ENCODE peak calls at places on chromosomes 1 and 21, in six cellular contexts. V is stomach; K is GM19239; H is colonic mucosa; J is activated naive CD4-positive, alpha-beta T cell; S is progenitor cell of endocrine pancreas. I is an unnamed sample.
A peak's percentile ranks its signal among the peaks of the same experiment; 100 is the strongest.

GRCh38 chr1:160621633-160622413 is 25.0 kb downstream of the SLAMF1 start:
- DNase-seq in V (no peak), K (no peak), H (no peak), J (no peak), S (no peak), I (no peak)

GRCh38 chr1:8211620-8212442 is 106.1 kb upstream of the SLC45A1 start:
- DNase-seq in V (peak; percentile 37), K (no peak), H (no peak), J (no peak), S (no peak), I (peak; percentile 53)

GRCh38 chr1:234933475-234933874 is 195.2 kb downstream of the TOMM20 start:
- DNase-seq in V (peak; percentile 61), K (no peak), H (peak; percentile 29), J (no peak), S (no peak), I (peak; percentile 50)

GRCh38 chr1:116318897-116319296 is 54.1 kb upstream of the ATP1A1 start:
- DNase-seq in V (no peak), K (no peak), H (no peak), J (no peak), S (no peak), I (no peak)

GRCh38 chr1:93779540-93780121 is 98.0 kb upstream of the BCAR3 start:
- DNase-seq in V (no peak), K (no peak), H (no peak), J (no peak), S (no peak), I (no peak)

GRCh38 chr1:176515310-176515709 is 52.3 kb downstream of the PAPPA2 start:
- DNase-seq in V (no peak), K (no peak), H (no peak), J (no peak), S (no peak), I (no peak)

GRCh38 chr1:42282867-42283583 is 52.0 kb downstream of the FOXJ3 start:
- DNase-seq in V (no peak), K (no peak), H (no peak), J (no peak), S (no peak), I (no peak)

GRCh38 chr1:224623743-224624333 is 7.7 kb downstream of the CNIH3 start:
- DNase-seq in V (peak; percentile 39), K (peak; percentile 36), H (peak; percentile 30), J (no peak), S (no peak), I (peak; percentile 57)

GRCh38 chr1:153774780-153775431 is at the start of gene SLC27A3:
- DNase-seq in V (peak; percentile 73), K (no peak), H (peak; percentile 87), J (no peak), S (no peak), I (no peak)

GRCh38 chr1:206761369-206761768 is 9.2 kb upstream of the IL19 start:
- DNase-seq in V (no peak), K (no peak), H (no peak), J (no peak), S (no peak), I (no peak)

GRCh38 chr21:40754466-40754865 is 92.5 kb downstream of the DSCAM start:
- DNase-seq in V (no peak), K (no peak), H (no peak), J (no peak), S (no peak), I (no peak)

GRCh38 chr1:61224609-61225008 is 142.2 kb downstream of the NFIA start:
- DNase-seq in V (no peak), K (no peak), H (no peak), J (no peak), S (no peak), I (no peak)

GRCh38 chr1:115829023-115829674 is 11.8 kb downstream of the NHLH2 start:
- DNase-seq in V (no peak), K (no peak), H (peak; percentile 24), J (no peak), S (no peak), I (no peak)

GRCh38 chr1:222266223-222267215 is 281.4 kb downstream of the HHIPL2 start:
- DNase-seq in V (no peak), K (no peak), H (no peak), J (no peak), S (no peak), I (no peak)

GRCh38 chr1:234934611-234935033 is 194.0 kb downstream of the TOMM20 start:
- DNase-seq in V (no peak), K (no peak), H (peak; percentile 15), J (no peak), S (no peak), I (no peak)

GRCh38 chr1:93607814-93608187 is 73.8 kb downstream of the BCAR3 start:
- DNase-seq in V (no peak), K (peak; percentile 28), H (no peak), J (no peak), S (no peak), I (no peak)

GRCh38 chr1:10189659-10190058 is 20.7 kb upstream of the KIF1B start:
- DNase-seq in V (no peak), K (no peak), H (no peak), J (no peak), S (no peak), I (no peak)

GRCh38 chr1:156114101-156114918 is at the start of gene LMNA:
- DNase-seq in V (peak; percentile 94), K (peak; percentile 65), H (peak; percentile 95), J (no peak), S (no peak), I (peak; percentile 60)

GRCh38 chr1:172024516-172024915 is 183.2 kb downstream of the DNM3 start:
- DNase-seq in V (no peak), K (no peak), H (no peak), J (no peak), S (no peak), I (no peak)

GRCh38 chr1:54376085-54377039 is 29.8 kb downstream of the SSBP3 start:
- DNase-seq in V (no peak), K (peak; percentile 54), H (no peak), J (no peak), S (no peak), I (peak; percentile 55)

GRCh38 chr21:25171438-25171837 is 435.8 kb downstream of the MRPL39 start:
- DNase-seq in V (no peak), K (no peak), H (no peak), J (no peak), S (no peak), I (no peak)

GRCh38 chr1:56978819-56979218 is 13.0 kb upstream of the C8B start:
- DNase-seq in V (peak; percentile 62), K (no peak), H (no peak), J (no peak), S (no peak), I (no peak)

GRCh38 chr1:20153000-20153418 is 13.9 kb downstream of the PLA2G2F start:
- DNase-seq in V (no peak), K (no peak), H (no peak), J (no peak), S (no peak), I (peak; percentile 49)

GRCh38 chr1:226551299-226551698 is 2.7 kb downstream of the STUM start:
- DNase-seq in V (no peak), K (no peak), H (peak; percentile 95), J (no peak), S (no peak), I (peak; percentile 73)

GRCh38 chr1:109392788-109393580 is 4.7 kb downstream of the SORT1 start:
- DNase-seq in V (peak; percentile 65), K (no peak), H (peak; percentile 68), J (no peak), S (peak; percentile 11), I (peak; percentile 81)

I was measured in Peyer's patch.